ENCODE peak calls at places on chromosomes 2 and 18, in eight cellular contexts. O, C, P, G, N, R, J and E are unnamed samples.

GRCh38 chr18:38458673-38459072 is 893.1 kb upstream of the CELF4 start:
- DNase-seq in P (no peak), R (no peak), G (no peak), N (no peak), C (no peak), J (no peak), O (no peak), E (no peak)

GRCh38 chr2:219452361-219453317 is 18.0 kb downstream of the SPEG start:
- DNase-seq in O (no peak), P (peak; percentile 99), C (peak; percentile 84), J (no peak), R (peak; percentile 97), G (no peak), N (peak; percentile 96), E (peak; percentile 98)

GRCh38 chr18:79509536-79509930 is 113.8 kb downstream of the NFATC1 start:
- DNase-seq in R (no peak), O (no peak), C (peak; percentile 16), G (no peak), J (peak; percentile 2), P (no peak), N (no peak), E (no peak)

GRCh38 chr2:94956797-94957391 is 68.6 kb upstream of the MAL start:
- DNase-seq in J (peak; percentile 45), C (peak; percentile 36), N (peak; percentile 46), O (peak; percentile 39), P (peak; percentile 19), R (peak; percentile 61), G (peak; percentile 70), E (peak; percentile 70)

GRCh38 chr2:212644195-212644837 is 105.7 kb upstream of the ERBB4 start:
- DNase-seq in J (no peak), C (no peak), O (no peak), G (no peak), P (no peak), R (no peak), N (no peak), E (no peak)

GRCh38 chr18:490024-490366 is 10.5 kb downstream of the COLEC12 start:
- DNase-seq in P (no peak), G (no peak), O (no peak), R (no peak), N (peak; percentile 35), C (no peak), J (no peak), E (no peak)

GRCh38 chr2:135876066-135876711 is at the start of gene MCM6:
- DNase-seq in O (peak; percentile 97), G (peak; percentile 99), N (peak; percentile 100), R (peak; percentile 99), P (peak; percentile 96), C (peak; percentile 97), J (peak; percentile 98), E (peak; percentile 99)

GRCh38 chr2:203719456-203719855 is 13.0 kb downstream of the CD28 start:
- DNase-seq in J (no peak), O (no peak), C (no peak), R (no peak), G (no peak), N (no peak), P (no peak), E (no peak)

GRCh38 chr2:126749537-126749936 is 93.6 kb downstream of the GYPC start:
- DNase-seq in G (no peak), P (no peak), O (no peak), N (peak; percentile 9), C (no peak), R (peak; percentile 9), J (no peak), E (no peak)

GRCh38 chr2:195697681-195698220 is 40.7 kb downstream of the SLC39A10 start:
- DNase-seq in J (no peak), N (peak; percentile 6), G (no peak), R (no peak), C (no peak), P (no peak), O (no peak), E (no peak)

GRCh38 chr2:94986392-94986963 is 39.0 kb upstream of the MAL start:
- DNase-seq in G (peak; percentile 58), R (peak; percentile 77), P (peak; percentile 41), J (peak; percentile 69), C (no peak), N (peak; percentile 80), O (peak; percentile 70), E (peak; percentile 80)

GRCh38 chr18:12883684-12884520 is at the start of gene PTPN2:
- DNase-seq in J (peak; percentile 96), N (peak; percentile 96), C (peak; percentile 94), G (peak; percentile 97), R (peak; percentile 96), O (peak; percentile 94), P (peak; percentile 92), E (peak; percentile 96)
- H3K4me1 ChIP-seq in J (peaks cover 37% of the 10 kb centered on the region), N (peaks cover 16% of the 10 kb centered on the region), C (peaks cover 16% of the 10 kb centered on the region), G (no peaks in the 10 kb centered on the region), R (peaks cover 15% of the 10 kb centered on the region), O (peaks cover 24% of the 10 kb centered on the region), P (peaks cover 13% of the 10 kb centered on the region), E (peaks cover 16% of the 10 kb centered on the region)

GRCh38 chr2:151438506-151438905 is 28.8 kb downstream of the RIF1 start:
- DNase-seq in R (no peak), O (no peak), G (no peak), J (no peak), P (no peak), C (no peak), N (no peak), E (no peak)
- H3K36me3 ChIP-seq in R (peaks cover 62% of the 10 kb centered on the region), O (peaks cover 100% of the 10 kb centered on the region), G (no peaks in the 10 kb centered on the region), J (no peaks in the 10 kb centered on the region), P (peaks cover 43% of the 10 kb centered on the region), C (peaks cover 94% of the 10 kb centered on the region), N (peaks cover 72% of the 10 kb centered on the region), E (peaks cover 73% of the 10 kb centered on the region)

DNA sequence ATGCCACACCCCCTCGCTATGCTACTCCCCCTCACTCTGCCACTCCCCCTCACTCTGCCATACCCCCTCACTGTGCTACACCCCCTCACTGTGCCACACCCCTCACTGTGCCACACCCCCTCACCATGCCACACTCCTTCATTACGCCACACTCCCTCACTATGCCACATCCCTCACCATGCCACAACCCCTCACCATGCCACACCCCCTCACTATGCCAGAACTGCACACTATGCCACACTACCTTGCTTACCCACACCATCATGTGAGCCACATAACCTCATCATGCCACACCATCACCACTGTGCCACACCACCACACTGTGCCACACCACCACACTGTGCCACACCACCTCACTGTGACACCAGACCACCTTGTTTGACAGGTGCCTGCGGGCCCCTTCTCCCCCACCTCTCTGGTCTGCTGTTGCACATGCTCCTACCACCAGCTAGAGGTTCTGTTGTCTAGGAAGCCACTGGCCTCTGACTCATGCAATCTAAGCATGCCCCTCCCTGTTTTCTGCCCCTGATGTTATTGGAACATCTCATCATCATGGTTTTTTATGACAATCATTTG is 22.0 kb downstream of the MARCHF4 start:
- DNase-seq in G (peak; percentile 48), P (peak; percentile 75), C (no peak), N (no peak), R (peak; percentile 84), J (no peak), O (no peak), E (peak; percentile 66)
- H3K4me1 ChIP-seq in G (no peaks in the 10 kb centered on the region), P (peaks cover 22% of the 10 kb centered on the region), C (no peaks in the 10 kb centered on the region), N (peaks cover 7% of the 10 kb centered on the region), R (peaks cover 30% of the 10 kb centered on the region), J (no peaks in the 10 kb centered on the region), O (no peaks in the 10 kb centered on the region), E (peaks cover 20% of the 10 kb centered on the region)

DNA sequence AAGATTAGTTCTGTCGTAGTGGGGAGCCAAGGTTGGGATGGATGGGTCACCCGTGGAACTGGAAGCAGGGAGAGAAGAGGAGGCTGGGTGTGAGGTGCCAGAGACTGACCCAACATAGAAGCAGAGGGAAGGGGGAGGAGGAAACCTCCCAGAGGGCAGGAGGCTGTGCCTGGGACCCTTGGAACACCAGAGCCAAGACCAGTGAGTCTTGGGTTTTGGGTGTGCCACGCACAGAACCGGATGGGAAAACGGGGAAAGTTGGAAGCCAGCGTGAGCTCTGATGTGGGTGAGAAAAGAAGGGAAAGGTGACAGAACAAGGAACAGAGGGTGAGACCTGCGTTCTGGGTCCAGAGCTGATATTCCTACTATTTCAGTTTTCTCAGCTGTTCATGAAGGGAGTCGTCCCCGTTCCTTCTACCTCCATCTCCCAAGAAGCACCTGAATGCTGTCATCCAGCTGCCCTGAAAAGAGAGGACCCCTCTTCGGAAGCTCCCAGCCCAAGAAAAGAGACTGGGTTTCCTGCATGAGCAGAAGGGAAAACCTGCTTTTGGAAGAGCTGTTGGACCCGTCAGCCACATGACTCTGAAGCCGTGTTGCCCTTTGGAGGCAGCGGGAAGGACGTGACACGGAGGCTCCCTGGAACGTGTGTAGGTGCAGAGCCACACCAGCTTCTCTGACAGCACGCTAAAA is 250.1 kb downstream of the NDUFA10 start:
- DNase-seq in P (no peak), J (no peak), R (no peak), N (no peak), G (peak; percentile 21), O (peak; percentile 17), C (peak; percentile 14), E (no peak)
- H3K36me3 ChIP-seq in P (no peaks in the 10 kb centered on the region), J (no peaks in the 10 kb centered on the region), R (no peaks in the 10 kb centered on the region), N (no peaks in the 10 kb centered on the region), G (no peaks in the 10 kb centered on the region), O (no peaks in the 10 kb centered on the region), C (no peaks in the 10 kb centered on the region), E (no peaks in the 10 kb centered on the region)

GRCh38 chr18:13450289-13451207 is 232.0 kb downstream of the LDLRAD4 start:
- DNase-seq in P (no peak), J (no peak), O (no peak), N (no peak), R (no peak), C (no peak), G (no peak), E (no peak)
- H3K4me1 ChIP-seq in P (no peaks in the 10 kb centered on the region), J (peaks cover 6% of the 10 kb centered on the region), O (peaks cover 3% of the 10 kb centered on the region), N (peaks cover 5% of the 10 kb centered on the region), R (peaks cover 10% of the 10 kb centered on the region), C (peaks cover 41% of the 10 kb centered on the region), G (peaks cover 15% of the 10 kb centered on the region), E (no peaks in the 10 kb centered on the region)

GRCh38 chr2:200901459-200902072 is 12.4 kb downstream of the NIF3L1 start:
- DNase-seq in C (peak; percentile 77), N (peak; percentile 93), G (peak; percentile 87), J (peak; percentile 66), P (peak; percentile 80), O (peak; percentile 72), R (peak; percentile 97), E (peak; percentile 94)

GRCh38 chr2:200909958-200910357 is 20.8 kb downstream of the NIF3L1 start:
- DNase-seq in C (no peak), J (no peak), O (no peak), N (no peak), G (no peak), P (no peak), R (no peak), E (no peak)

DNA sequence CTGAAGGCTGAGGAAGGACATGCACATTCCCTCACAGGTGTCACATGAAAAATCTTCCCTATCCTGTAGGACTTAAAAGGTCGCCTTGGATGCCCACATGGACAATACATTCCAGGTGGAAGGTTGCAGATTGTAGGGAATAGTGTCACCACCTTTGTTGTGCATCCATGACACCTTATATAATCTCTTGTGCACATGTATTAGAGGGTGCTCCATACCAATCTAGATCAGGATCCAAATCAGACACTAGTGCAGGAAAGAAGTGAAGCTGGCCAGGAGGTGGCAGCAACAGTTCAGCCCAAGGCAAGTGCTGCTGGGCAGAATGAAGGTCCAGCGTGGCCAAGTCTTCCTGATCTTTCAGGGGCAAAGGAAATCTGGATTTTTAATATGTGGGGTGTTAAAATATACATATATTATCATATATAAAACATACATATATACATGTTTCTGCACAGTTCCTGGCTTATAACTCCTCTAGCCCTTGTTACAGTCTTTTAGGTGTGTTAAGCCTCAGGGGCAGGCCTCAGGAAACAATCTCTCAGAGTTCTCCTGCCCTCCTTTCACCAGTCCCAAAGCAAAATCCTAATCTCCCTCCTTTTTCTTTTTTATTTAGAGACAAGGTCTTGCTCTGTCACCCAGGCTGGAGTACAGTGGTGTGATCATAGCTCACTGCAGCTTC is 16.6 kb downstream of the NIF3L1 start:
- DNase-seq in J (peak; percentile 70), P (peak; percentile 45), C (peak; percentile 29), R (peak; percentile 86), G (peak; percentile 86), N (peak; percentile 83), O (peak; percentile 79), E (peak; percentile 81)
- H3K36me3 ChIP-seq in J (no peaks in the 10 kb centered on the region), P (peaks cover 26% of the 10 kb centered on the region), C (peaks cover 71% of the 10 kb centered on the region), R (peaks cover 16% of the 10 kb centered on the region), G (no peaks in the 10 kb centered on the region), N (peaks cover 31% of the 10 kb centered on the region), O (peaks cover 70% of the 10 kb centered on the region), E (peaks cover 43% of the 10 kb centered on the region)

GRCh38 chr18:54742120-54742519 is 86.2 kb upstream of the RAB27B start:
- DNase-seq in P (peak; percentile 33), N (peak; percentile 67), R (peak; percentile 32), G (no peak), J (no peak), C (no peak), O (no peak), E (no peak)
- H3K4me1 ChIP-seq in P (peaks cover 12% of the 10 kb centered on the region), N (no peaks in the 10 kb centered on the region), R (peaks cover 39% of the 10 kb centered on the region), G (no peaks in the 10 kb centered on the region), J (no peaks in the 10 kb centered on the region), C (no peaks in the 10 kb centered on the region), O (no peaks in the 10 kb centered on the region), E (peaks cover 20% of the 10 kb centered on the region)